ENCODE peak calls at places on chromosome 16, in four cellular contexts. J is activated naive CD4-positive, alpha-beta T cell treated with anti-CD3 and anti-CD28 coated beads for 36 hours; D is NCI-H1417; Z is activated gamma-delta T cell treated with Interleukin-2 at 50 U/mL for 16 hours. V is an unnamed sample.
A peak's percentile ranks its signal among the peaks of the same experiment; 100 is the strongest.

GRCh38 chr16:72501739-72502653 is 330.0 kb upstream of the PMFBP1 start:
- DNase-seq in D (peak; percentile 61), Z (peak; percentile 14), J (peak; percentile 69), V (peak; percentile 61)

GRCh38 chr16:80981103-80981502 is 25.6 kb downstream of the CMC2 start:
- DNase-seq in J (no peak), D (no peak), Z (no peak), V (no peak)

GRCh38 chr16:67396159-67396774 is 3.0 kb upstream of the TPPP3 start:
- DNase-seq in Z (no peak), D (peak; percentile 94), J (no peak), V (peak; percentile 92)

GRCh38 chr16:72666267-72666666 is 381.7 kb downstream of the ZFHX3 start:
- DNase-seq in J (no peak), Z (no peak), D (no peak), V (no peak)

GRCh38 chr16:4323071-4323844 is 7.4 kb downstream of the GLIS2 start:
- DNase-seq in Z (no peak), D (no peak), J (no peak), V (no peak)

GRCh38 chr16:82784567-82784956 is 157.8 kb downstream of the CDH13 start:
- DNase-seq in D (no peak), J (no peak), Z (no peak), V (no peak)

GRCh38 chr16:57801856-57802634 is at the start of gene KIFC3:
- DNase-seq in Z (peak; percentile 72), D (peak; percentile 74), J (peak; percentile 82), V (peak; percentile 81)

GRCh38 chr16:15775209-15775608 is 81.6 kb downstream of the MYH11 start:
- DNase-seq in D (no peak), Z (no peak), J (no peak), V (peak; percentile 41)

GRCh38 chr16:29906520-29907244 is 6.4 kb downstream of the ASPHD1 start:
- DNase-seq in D (no peak), Z (no peak), J (no peak), V (no peak)

GRCh38 chr16:2233872-2234812 is 2.1 kb upstream of the DNASE1L2 start:
- DNase-seq in J (no peak), D (peak; percentile 80), Z (no peak), V (no peak)

GRCh38 chr16:16052916-16053315 is 103.5 kb downstream of the ABCC1 start:
- DNase-seq in J (no peak), Z (no peak), D (no peak), V (no peak)

GRCh38 chr16:83808573-83809014 is 816 bp downstream of the HSBP1 start:
- DNase-seq in Z (no peak), J (no peak), D (no peak), V (no peak)

GRCh38 chr16:66976746-66977145 is 11.6 kb upstream of the CES4A start:
- DNase-seq in J (no peak), D (no peak), Z (no peak), V (no peak)

GRCh38 chr16:4994719-4995434 is 36.7 kb downstream of the SEC14L5 start:
- DNase-seq in J (no peak), Z (no peak), D (no peak), V (no peak)

GRCh38 chr16:7456221-7456620 is 123.6 kb downstream of the RBFOX1 start:
- DNase-seq in Z (no peak), J (no peak), D (no peak), V (no peak)

GRCh38 chr16:78742501-78743283 is 643.2 kb downstream of the WWOX start:
- DNase-seq in D (no peak), J (peak; percentile 86), Z (peak; percentile 65), V (peak; percentile 77)

GRCh38 chr16:73890524-73891500 is 405.8 kb upstream of the PSMD7 start:
- DNase-seq in Z (no peak), J (peak; percentile 37), D (peak; percentile 24), V (no peak)

GRCh38 chr16:70678121-70678897 is 7.5 kb downstream of the MTSS2 start:
- DNase-seq in J (no peak), D (no peak), Z (no peak), V (no peak)

GRCh38 chr16:12995721-12996372 is 94.4 kb downstream of the SHISA9 start:
- DNase-seq in D (no peak), J (no peak), Z (no peak), V (no peak)

GRCh38 chr16:80200079-80200478 is 340.7 kb upstream of the DYNLRB2 start:
- DNase-seq in J (no peak), D (no peak), Z (no peak), V (no peak)

GRCh38 chr16:3113765-3114479 is 1.5 kb downstream of the ZNF205 start:
- DNase-seq in Z (no peak), D (no peak), J (no peak), V (no peak)

GRCh38 chr16:12927591-12927990 is 26.2 kb downstream of the SHISA9 start:
- DNase-seq in D (no peak), Z (no peak), J (no peak), V (no peak)

GRCh38 chr16:65884018-65884417 is 482.5 kb upstream of the CDH5 start:
- DNase-seq in J (no peak), Z (no peak), D (no peak), V (no peak)

GRCh38 chr16:65572156-65572555 is 450.3 kb upstream of the CDH11 start:
- DNase-seq in J (no peak), Z (no peak), D (no peak), V (no peak)

GRCh38 chr16:927931-928330 is 42.9 kb downstream of the LMF1 start:
- DNase-seq in Z (no peak), D (no peak), J (no peak), V (no peak)

GRCh38 chr16:87780385-87780989 is 14.7 kb upstream of the KLHDC4 start:
- DNase-seq in J (peak; percentile 80), Z (peak; percentile 47), D (peak; percentile 81), V (peak; percentile 73)

GRCh38 chr16:29316673-29317237 is 89.8 kb downstream of the NPIPB11 start:
- DNase-seq in Z (no peak), J (no peak), D (peak; percentile 44), V (peak; percentile 81)

GRCh38 chr16:82776466-82777146 is 149.8 kb downstream of the CDH13 start:
- DNase-seq in Z (no peak), D (no peak), J (peak; percentile 12), V (no peak)

GRCh38 chr16:50602531-50603205 is 54.5 kb downstream of the NKD1 start:
- DNase-seq in J (peak; percentile 49), D (no peak), Z (peak; percentile 53), V (peak; percentile 89)

GRCh38 chr16:11743308-11744074 is 834 bp upstream of the TXNDC11 start:
- DNase-seq in J (peak; percentile 54), D (no peak), Z (peak; percentile 7), V (peak; percentile 69)

GRCh38 chr16:57305159-57305811 is 20.8 kb upstream of the PLLP start:
- DNase-seq in Z (no peak), D (no peak), J (no peak), V (no peak)

GRCh38 chr16:49048557-49048956 is 233.1 kb downstream of the CBLN1 start:
- DNase-seq in J (no peak), Z (no peak), D (no peak), V (no peak)

GRCh38 chr16:86219655-86220445 is 290.5 kb upstream of the FOXF1 start:
- DNase-seq in Z (no peak), J (no peak), D (no peak), V (no peak)

GRCh38 chr16:15811778-15812750 is 44.8 kb downstream of the MYH11 start:
- DNase-seq in J (no peak), D (peak; percentile 19), Z (no peak), V (peak; percentile 51)

V was measured in RPMI8226.